ENCODE peak calls at places on chromosomes 11 and 22, in five cellular contexts. Q, R, W, I and S are unnamed samples.

GRCh38 chr11:17720796-17721171 is 1.4 kb downstream of the MYOD1 start:
- DNase-seq in W (no peak), R (no peak), I (no peak), Q (no peak), S (no peak)

GRCh38 chr11:103737791-103738190 is 298.6 kb upstream of the DDI1 start:
- DNase-seq in I (no peak), Q (no peak), R (no peak), W (no peak), S (no peak)

GRCh38 chr22:42344391-42344861 is 74.0 kb upstream of the TCF20 start:
- DNase-seq in I (no peak), Q (no peak), R (no peak), W (no peak), S (peak)

GRCh38 chr22:48410536-48410935 is 1417.1 kb downstream of the BRD1 start:
- DNase-seq in W (no peak), Q (no peak), R (no peak), I (no peak), S (no peak)

GRCh38 chr11:34219862-34220490 is 114.5 kb downstream of the NAT10 start:
- DNase-seq in R (no peak), Q (no peak), W (no peak), I (no peak), S (no peak)

GRCh38 chr11:69492201-69492991 is 10.9 kb downstream of the LINC01488 start:
- DNase-seq in Q (no peak), R (no peak), I (no peak), W (no peak), S (no peak)

GRCh38 chr11:27444801-27445215 is 27.8 kb downstream of the LGR4 start:
- DNase-seq in R (no peak), W (no peak), Q (no peak), I (no peak), S (no peak)

GRCh38 chr11:28794405-28794804 is 686.2 kb downstream of the METTL15 start:
- DNase-seq in Q (no peak), I (no peak), W (no peak), R (no peak), S (no peak)

GRCh38 chr22:39359659-39360195 is 9.9 kb downstream of the SYNGR1 start:
- DNase-seq in W (no peak), Q (no peak), I (no peak), R (no peak), S (no peak)

GRCh38 chr11:112584674-112585073 is 324.0 kb upstream of the PLET1 start:
- DNase-seq in W (no peak), R (no peak), I (no peak), Q (no peak), S (no peak)

GRCh38 chr11:67648140-67648795 is 2.3 kb downstream of the ACY3 start:
- DNase-seq in W (peak), Q (peak), R (no peak), I (peak), S (no peak)

GRCh38 chr11:9473408-9473807 is 12.6 kb downstream of the ZNF143 start:
- DNase-seq in Q (no peak), W (no peak), I (no peak), R (no peak), S (no peak)

GRCh38 chr11:17553249-17553546 is 6.1 kb downstream of the OTOG start:
- DNase-seq in R (no peak), Q (no peak), W (no peak), I (no peak), S (no peak)

GRCh38 chr11:102061276-102061675 is 14.0 kb downstream of the CFAP300 start:
- DNase-seq in I (no peak), W (no peak), Q (no peak), R (no peak), S (no peak)